ENCODE peak calls at places on chromosome 21, in six cellular contexts. B is AG04449; Z is CD8-positive, alpha-beta memory T cell; O is A549; G is AG10803; I is fibroblast of mammary gland. Y is an unnamed sample.

GRCh38 chr21:44527156-44527982 is 12.6 kb downstream of the KRTAP10-1 start:
- DNase-seq in O (no peak), B (no peak), G (no peak), Z (no peak), I (no peak), Y (no peak)

GRCh38 chr21:31945576-31945975 is 72.8 kb downstream of the HUNK start:
- DNase-seq in I (peak), O (no peak), G (peak), Z (no peak), B (peak), Y (no peak)

GRCh38 chr21:45511661-45512431 is 30.4 kb downstream of the SLC19A1 start:
- DNase-seq in I (no peak), B (no peak), O (no peak), Z (no peak), G (no peak), Y (no peak)

GRCh38 chr21:45277101-45278045 is 10.3 kb downstream of the POFUT2 start:
- DNase-seq in G (no peak), O (no peak), B (no peak), I (no peak), Z (no peak), Y (no peak)

GRCh38 chr21:45169682-45170081 is 95.3 kb downstream of the ADARB1 start:
- DNase-seq in B (no peak), I (no peak), O (no peak), G (no peak), Z (no peak), Y (no peak)

GRCh38 chr21:35025206-35026152 is 23.6 kb downstream of the RUNX1 start:
- DNase-seq in G (no peak), O (no peak), I (no peak), B (no peak), Z (no peak), Y (peak)

GRCh38 chr21:43938751-43939442 is 73.2 kb upstream of the TRAPPC10 start:
- DNase-seq in B (no peak), I (peak), O (peak), G (peak), Z (peak), Y (peak)

GRCh38 chr21:34736116-34736870 is 67.5 kb downstream of the CLIC6 start:
- DNase-seq in O (no peak), I (peak), B (peak), Z (no peak), G (peak), Y (no peak)

GRCh38 chr21:45590246-45590725 is 48.0 kb upstream of the SLC19A1 start:
- DNase-seq in O (peak), Z (peak), G (peak), I (peak), B (no peak), Y (peak)

GRCh38 chr21:46482225-46482845 is 23.6 kb downstream of the DIP2A start:
- DNase-seq in Z (no peak), G (no peak), I (no peak), O (no peak), B (no peak), Y (no peak)

GRCh38 chr21:16455978-16456377 is 726.2 kb downstream of the USP25 start:
- DNase-seq in B (no peak), I (peak), Z (no peak), O (no peak), G (peak), Y (no peak)

GRCh38 chr21:32994305-32994704 is 31.4 kb upstream of the OLIG2 start:
- DNase-seq in I (peak), G (peak), B (no peak), O (no peak), Z (no peak), Y (peak)

GRCh38 chr21:32141009-32141357 is 137.9 kb downstream of the MIS18A start:
- DNase-seq in B (no peak), I (peak), Z (no peak), G (peak), O (no peak), Y (no peak)

GRCh38 chr21:35057428-35057827 is 8.3 kb upstream of the RUNX1 start:
- DNase-seq in B (no peak), Z (no peak), O (no peak), I (no peak), G (no peak), Y (no peak)

GRCh38 chr21:33873116-33873515 is 42.5 kb downstream of the ATP5PO start:
- DNase-seq in I (no peak), Z (no peak), O (no peak), B (no peak), G (no peak), Y (no peak)

GRCh38 chr21:44949161-44950015 is 9.6 kb downstream of the SLX9 start:
- DNase-seq in O (peak), G (peak), I (peak), B (no peak), Z (peak), Y (peak)

GRCh38 chr21:16563795-16564194 is 834.0 kb downstream of the USP25 start:
- DNase-seq in Z (no peak), O (peak), I (no peak), B (no peak), G (peak), Y (no peak)

GRCh38 chr21:35674272-35674671 is 386.1 kb downstream of the SETD4 start:
- DNase-seq in Z (no peak), I (no peak), G (no peak), B (no peak), O (no peak), Y (no peak)

GRCh38 chr21:14538477-14538876 is 7.6 kb downstream of the SAMSN1 start:
- DNase-seq in Z (no peak), I (no peak), B (no peak), G (no peak), O (no peak), Y (no peak)

GRCh38 chr21:44394733-44395132 is 41.3 kb downstream of the TRPM2 start:
- DNase-seq in G (no peak), O (no peak), I (no peak), B (no peak), Z (no peak), Y (no peak)

GRCh38 chr21:15967661-15968060 is 237.9 kb downstream of the USP25 start:
- DNase-seq in I (peak), Z (no peak), O (no peak), G (peak), B (no peak), Y (no peak)

GRCh38 chr21:19065164-19065563 is 661.6 kb upstream of the TMPRSS15 start:
- DNase-seq in B (no peak), G (no peak), I (no peak), O (no peak), Z (no peak), Y (no peak)

GRCh38 chr21:35348686-35349085 is 299.6 kb upstream of the RUNX1 start:
- DNase-seq in Z (no peak), B (no peak), G (no peak), O (no peak), I (peak), Y (no peak)

GRCh38 chr21:42174173-42174572 is 44.8 kb upstream of the ABCG1 start:
- DNase-seq in I (no peak), Z (no peak), G (no peak), B (no peak), O (no peak), Y (no peak)

GRCh38 chr21:41769933-41770332 is 3.1 kb upstream of the RIPK4 start:
- DNase-seq in B (no peak), Z (no peak), G (no peak), O (no peak), I (no peak), Y (no peak)

GRCh38 chr21:17463441-17463840 is 49.4 kb upstream of the CXADR start:
- DNase-seq in Z (no peak), B (peak), O (peak), I (peak), G (peak), Y (no peak)

GRCh38 chr21:41612674-41613250 is 104.8 kb upstream of the TMPRSS2 start:
- DNase-seq in Z (no peak), G (peak), O (peak), I (peak), B (peak), Y (peak)

GRCh38 chr21:41651830-41652229 is 115.0 kb downstream of the RIPK4 start:
- DNase-seq in I (peak), B (no peak), Z (no peak), G (no peak), O (no peak), Y (no peak)

GRCh38 chr21:35244514-35244913 is 195.4 kb upstream of the RUNX1 start:
- DNase-seq in O (no peak), G (peak), B (no peak), I (peak), Z (no peak), Y (peak)

GRCh38 chr21:34928637-34929036 is 120.5 kb downstream of the RUNX1 start:
- DNase-seq in Z (no peak), O (no peak), B (no peak), I (no peak), G (no peak), Y (no peak)

GRCh38 chr21:43364851-43365424 is 62.0 kb downstream of the SIK1 start:
- DNase-seq in I (no peak), G (no peak), Z (no peak), B (no peak), O (no peak), Y (no peak)

GRCh38 chr21:34908424-34909055 is 140.6 kb downstream of the RUNX1 start:
- DNase-seq in G (peak), I (peak), O (no peak), Z (no peak), B (no peak), Y (peak)

GRCh38 chr21:14321042-14321441 is 61.9 kb downstream of the HSPA13 start:
- DNase-seq in I (peak), Z (no peak), B (no peak), O (no peak), G (peak), Y (peak)

DNA sequence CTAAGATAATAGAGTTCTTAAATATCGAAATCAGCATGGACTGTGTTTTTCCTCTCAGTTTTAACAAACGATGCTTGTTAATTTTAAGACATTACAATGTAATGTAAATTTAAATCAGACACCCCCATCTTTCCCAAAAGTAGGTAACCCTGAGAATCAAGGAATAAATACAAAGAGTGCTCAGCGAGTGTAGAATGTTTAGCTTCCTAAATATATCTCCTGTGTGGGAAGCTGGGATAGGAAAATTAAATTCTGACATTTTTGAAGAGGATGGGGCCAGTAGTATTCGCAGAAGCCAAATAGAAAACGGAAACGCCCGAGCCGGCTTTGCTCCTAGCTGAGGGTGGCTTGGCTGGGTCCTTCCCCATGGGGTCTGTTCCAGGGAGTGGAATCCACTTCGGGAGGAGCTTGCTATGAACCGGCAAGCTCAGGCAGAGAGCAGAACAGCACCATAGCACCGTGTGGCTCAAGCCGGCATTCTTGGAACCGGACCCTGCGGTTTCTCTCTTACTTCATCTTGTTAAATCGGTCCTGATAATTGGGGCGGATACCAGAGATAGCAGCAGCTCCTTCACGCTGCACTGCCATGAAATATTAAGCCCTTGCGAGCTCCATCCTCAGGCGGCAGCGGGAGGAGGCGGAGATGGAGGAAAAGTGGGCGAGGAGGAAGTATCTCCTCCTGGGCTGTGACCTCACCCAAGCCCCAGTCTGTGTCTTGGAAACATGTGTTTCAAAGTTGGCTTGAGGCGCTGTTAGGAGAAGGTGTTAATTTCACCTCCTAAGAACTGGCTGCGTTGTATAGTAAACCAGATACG is 24.9 kb downstream of the MAP3K7CL start:
- DNase-seq in B (peak), O (no peak), I (peak), Z (no peak), G (peak), Y (peak)
- H3K4me3 ChIP-seq in B (peak), O (no peak), I (peak), Z (no peak), G (peak), Y (no peak)

DNA sequence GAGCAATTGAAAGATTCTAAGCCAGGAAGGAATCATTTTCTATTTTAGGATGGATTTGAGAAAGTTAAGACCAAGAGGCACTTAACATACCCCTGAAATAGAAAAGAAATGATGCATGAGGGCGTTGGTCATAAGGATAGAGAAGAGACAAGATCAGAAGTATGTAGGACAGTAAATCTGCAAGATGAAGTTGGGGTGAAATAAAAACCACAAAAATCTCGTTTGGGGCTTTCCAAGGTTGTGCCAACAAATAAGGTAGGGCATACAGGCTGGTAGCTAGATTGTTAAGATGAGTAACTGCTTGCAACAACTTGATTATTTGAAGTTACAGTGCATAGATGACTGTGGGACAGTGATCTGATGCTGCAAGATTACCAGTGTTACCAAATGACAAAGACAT is 2.6 kb upstream of the BRWD1 start:
- DNase-seq in G (peak), B (no peak), O (no peak), Z (no peak), I (no peak), Y (no peak)
- H3K4me3 ChIP-seq in G (no peak), B (no peak), O (no peak), Z (no peak), I (no peak), Y (no peak)

GRCh38 chr21:27519357-27519756 is 552.5 kb upstream of the ADAMTS5 start:
- DNase-seq in I (peak), B (peak), G (peak), O (no peak), Z (no peak), Y (no peak)
- H3K4me3 ChIP-seq in I (no peak), B (no peak), G (no peak), O (no peak), Z (no peak), Y (no peak)

GRCh38 chr21:26194811-26195251 is 24.3 kb upstream of the APP start:
- DNase-seq in G (peak), Z (no peak), O (no peak), B (no peak), I (peak), Y (no peak)

GRCh38 chr21:26188422-26188821 is 17.9 kb upstream of the APP start:
- DNase-seq in O (no peak), B (no peak), G (no peak), I (no peak), Z (no peak), Y (no peak)

GRCh38 chr21:26199471-26199870 is 28.9 kb upstream of the APP start:
- DNase-seq in O (no peak), Z (no peak), G (peak), B (peak), I (peak), Y (no peak)

GRCh38 chr21:26191609-26192008 is 21.0 kb upstream of the APP start:
- DNase-seq in I (no peak), Z (no peak), B (no peak), O (no peak), G (no peak), Y (no peak)

DNA sequence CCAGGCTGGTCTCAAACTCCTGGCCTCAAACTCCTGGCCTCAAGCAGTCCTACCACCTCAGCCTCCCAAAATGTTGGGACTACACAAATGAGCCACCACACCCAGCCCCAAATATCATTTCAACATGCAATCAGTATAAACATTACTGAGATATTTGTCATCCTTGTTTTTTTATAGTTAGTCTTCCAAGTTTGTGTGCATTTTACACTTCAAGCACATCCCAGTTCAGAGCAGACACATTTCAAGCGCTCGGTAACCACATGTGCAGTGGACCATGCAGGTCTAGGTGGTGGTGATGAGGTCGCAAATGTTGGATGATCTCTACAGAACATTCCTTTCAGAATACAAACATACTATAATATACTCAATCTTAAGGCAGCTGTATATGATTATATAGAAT is 23.8 kb upstream of the APP start:
- DNase-seq in G (peak), I (no peak), Z (no peak), O (no peak), B (no peak), Y (no peak)
- H3K4me3 ChIP-seq in G (peak), I (no peak), Z (no peak), O (no peak), B (no peak), Y (no peak)

GRCh38 chr21:37153935-37154350 is 80.9 kb downstream of the TTC3 start:
- DNase-seq in O (no peak), B (no peak), I (peak), Z (no peak), G (peak), Y (peak)

GRCh38 chr21:37159949-37160348 is 86.9 kb downstream of the TTC3 start:
- DNase-seq in B (no peak), G (no peak), O (no peak), I (no peak), Z (no peak), Y (no peak)

GRCh38 chr21:37155216-37155615 is 82.2 kb downstream of the TTC3 start:
- DNase-seq in I (no peak), O (no peak), Z (no peak), G (peak), B (no peak), Y (no peak)

GRCh38 chr21:37157938-37158337 is 84.9 kb downstream of the TTC3 start:
- DNase-seq in I (no peak), O (no peak), G (no peak), B (no peak), Z (no peak), Y (no peak)

DNA sequence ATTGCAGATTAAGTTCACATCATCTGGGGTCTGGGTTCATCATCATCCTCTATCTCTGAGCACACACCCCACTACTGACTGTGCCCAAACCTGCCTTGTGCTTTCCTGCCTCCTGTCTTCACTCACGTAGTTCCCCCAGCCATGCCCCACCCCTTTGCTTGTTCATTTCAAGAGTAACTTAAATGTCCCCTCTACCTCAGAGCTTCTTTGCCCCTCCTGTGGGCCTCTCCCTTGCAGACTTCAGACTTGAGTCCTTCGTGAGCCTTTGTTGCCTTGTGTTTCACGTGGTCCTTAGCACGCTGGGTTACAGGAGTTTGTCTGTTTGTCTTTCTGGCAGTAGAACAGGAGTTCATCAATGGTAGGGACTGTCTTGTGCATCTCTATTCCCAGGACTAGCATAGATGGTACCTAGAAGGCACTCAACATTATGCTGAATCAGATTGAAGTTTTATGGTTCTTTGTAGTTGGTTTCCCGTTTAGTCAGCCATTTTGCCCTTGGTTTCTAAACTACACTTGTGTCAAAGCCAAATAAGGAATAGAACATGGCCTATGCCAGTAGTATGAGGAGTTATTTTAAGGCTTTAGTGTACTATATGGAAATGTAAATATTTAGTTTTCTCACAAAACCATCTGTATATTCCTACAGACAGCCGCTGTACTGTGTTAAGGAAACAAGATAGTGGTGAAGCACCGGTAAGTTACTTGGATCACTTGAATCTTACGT is 86.2 kb downstream of the TTC3 start:
- DNase-seq in G (no peak), Z (no peak), B (no peak), I (no peak), O (no peak), Y (no peak)
- H3K4me3 ChIP-seq in G (no peak), Z (no peak), B (no peak), I (no peak), O (no peak), Y (no peak)